ENCODE peak calls at places on chromosomes 6 and 20, in five cellular contexts. One of them, this sample, is unnamed.

GRCh38 chr6:1624848-1625341 is 15.2 kb downstream of the FOXC1 start:
- DNase-seq in cardiac fibroblast: peak
- DNase-seq in astrocyte of the spinal cord: no peak
- DNase-seq in HFF-Myc: no peak
- DNase-seq in left ventricle myocardium inferior: no peak
- DNase-seq in this sample: no peak

GRCh38 chr6:48985025-48985424 is 478.0 kb downstream of the MMUT start:
- DNase-seq in cardiac fibroblast: peak
- DNase-seq in left ventricle myocardium inferior: no peak
- DNase-seq in HFF-Myc: no peak
- DNase-seq in astrocyte of the spinal cord: peak
- DNase-seq in this sample: no peak

GRCh38 chr6:33768644-33769120 is 20.2 kb downstream of the LEMD2 start:
- DNase-seq in astrocyte of the spinal cord: peak
- DNase-seq in cardiac fibroblast: peak
- DNase-seq in HFF-Myc: peak
- DNase-seq in left ventricle myocardium inferior: peak
- DNase-seq in this sample: peak

GRCh38 chr6:170258395-170258794 is 32.5 kb downstream of the DLL1 start:
- DNase-seq in HFF-Myc: no peak
- DNase-seq in left ventricle myocardium inferior: no peak
- DNase-seq in astrocyte of the spinal cord: no peak
- DNase-seq in cardiac fibroblast: no peak
- DNase-seq in this sample: no peak

GRCh38 chr20:17494201-17494600 is 37.0 kb downstream of the BFSP1 start:
- DNase-seq in left ventricle myocardium inferior: no peak
- DNase-seq in HFF-Myc: no peak
- DNase-seq in cardiac fibroblast: no peak
- DNase-seq in astrocyte of the spinal cord: no peak
- DNase-seq in this sample: no peak

GRCh38 chr20:48416002-48416401 is 411.8 kb downstream of the PREX1 start:
- DNase-seq in HFF-Myc: no peak
- DNase-seq in left ventricle myocardium inferior: no peak
- DNase-seq in cardiac fibroblast: no peak
- DNase-seq in astrocyte of the spinal cord: no peak
- DNase-seq in this sample: peak

GRCh38 chr6:163314791-163315404 is 99.6 kb upstream of the QKI start:
- DNase-seq in astrocyte of the spinal cord: no peak
- DNase-seq in HFF-Myc: no peak
- DNase-seq in left ventricle myocardium inferior: no peak
- DNase-seq in cardiac fibroblast: no peak
- DNase-seq in this sample: no peak

GRCh38 chr6:106508836-106509235 is 120.5 kb downstream of the RTN4IP1 start:
- DNase-seq in cardiac fibroblast: peak
- DNase-seq in astrocyte of the spinal cord: no peak
- DNase-seq in left ventricle myocardium inferior: no peak
- DNase-seq in HFF-Myc: no peak
- DNase-seq in this sample: no peak

GRCh38 chr6:47529734-47530133 is 52.1 kb downstream of the CD2AP start:
- DNase-seq in left ventricle myocardium inferior: no peak
- DNase-seq in HFF-Myc: no peak
- DNase-seq in astrocyte of the spinal cord: no peak
- DNase-seq in cardiac fibroblast: no peak
- DNase-seq in this sample: no peak

GRCh38 chr20:60483371-60483770 is 525.1 kb downstream of the CDH26 start:
- DNase-seq in cardiac fibroblast: no peak
- DNase-seq in HFF-Myc: no peak
- DNase-seq in left ventricle myocardium inferior: no peak
- DNase-seq in astrocyte of the spinal cord: no peak
- DNase-seq in this sample: no peak

GRCh38 chr20:60481742-60482133 is 523.5 kb downstream of the CDH26 start:
- DNase-seq in left ventricle myocardium inferior: no peak
- DNase-seq in astrocyte of the spinal cord: no peak
- DNase-seq in cardiac fibroblast: no peak
- DNase-seq in HFF-Myc: no peak
- DNase-seq in this sample: no peak

GRCh38 chr20:60481051-60481741 is 523.0 kb downstream of the CDH26 start:
- DNase-seq in astrocyte of the spinal cord: no peak
- DNase-seq in left ventricle myocardium inferior: peak
- DNase-seq in HFF-Myc: no peak
- DNase-seq in cardiac fibroblast: no peak
- DNase-seq in this sample: no peak

GRCh38 chr20:60482201-60482600 is 524.0 kb downstream of the CDH26 start:
- DNase-seq in left ventricle myocardium inferior: no peak
- DNase-seq in HFF-Myc: no peak
- DNase-seq in astrocyte of the spinal cord: no peak
- DNase-seq in cardiac fibroblast: no peak
- DNase-seq in this sample: no peak

DNA sequence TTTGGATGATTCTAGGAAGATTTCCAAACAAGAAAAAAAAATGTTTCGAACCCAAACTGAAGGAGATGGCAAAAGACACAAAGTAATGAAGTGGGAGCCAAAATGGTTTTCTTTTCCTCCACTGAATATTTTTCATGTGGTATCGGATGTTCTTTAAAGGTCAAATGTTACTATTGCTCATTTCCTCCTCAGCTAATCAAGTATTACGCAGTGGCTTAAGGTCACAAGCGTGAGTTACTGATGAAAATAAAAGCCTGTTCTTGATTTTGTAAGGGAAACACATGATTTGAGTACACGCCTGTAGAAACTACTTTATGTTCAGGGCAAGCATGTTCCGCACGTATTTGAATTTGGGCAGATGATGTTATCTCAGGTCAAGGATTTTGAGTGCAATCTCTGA is 524.4 kb downstream of the CDH26 start:
- DNase-seq in astrocyte of the spinal cord: no peak
- DNase-seq in left ventricle myocardium inferior: no peak
- DNase-seq in cardiac fibroblast: no peak
- DNase-seq in HFF-Myc: no peak
- DNase-seq in this sample: no peak
- TF ChIP-seq CTCF in astrocyte of the spinal cord: no peak
- TF ChIP-seq CTCF in left ventricle myocardium inferior: no peak
- TF ChIP-seq CTCF in cardiac fibroblast: no peak
- TF ChIP-seq CTCF in HFF-Myc: no peak
- TF ChIP-seq CTCF in this sample: no peak

GRCh38 chr6:26031151-26031594 is 56.1 kb upstream of the HFE start:
- DNase-seq in cardiac fibroblast: peak
- DNase-seq in left ventricle myocardium inferior: no peak
- DNase-seq in astrocyte of the spinal cord: no peak
- DNase-seq in HFF-Myc: no peak
- DNase-seq in this sample: no peak

GRCh38 chr6:26032387-26033131 is 54.7 kb upstream of the HFE start:
- DNase-seq in cardiac fibroblast: peak
- DNase-seq in left ventricle myocardium inferior: no peak
- DNase-seq in HFF-Myc: no peak
- DNase-seq in astrocyte of the spinal cord: peak
- DNase-seq in this sample: peak

GRCh38 chr6:26033132-26033941 is 53.9 kb upstream of the HFE start:
- DNase-seq in HFF-Myc: peak
- DNase-seq in cardiac fibroblast: peak
- DNase-seq in left ventricle myocardium inferior: peak
- DNase-seq in astrocyte of the spinal cord: peak
- DNase-seq in this sample: peak

GRCh38 chr6:26030716-26031115 is 56.5 kb upstream of the HFE start:
- DNase-seq in cardiac fibroblast: no peak
- DNase-seq in astrocyte of the spinal cord: no peak
- DNase-seq in HFF-Myc: no peak
- DNase-seq in left ventricle myocardium inferior: no peak
- DNase-seq in this sample: peak

DNA sequence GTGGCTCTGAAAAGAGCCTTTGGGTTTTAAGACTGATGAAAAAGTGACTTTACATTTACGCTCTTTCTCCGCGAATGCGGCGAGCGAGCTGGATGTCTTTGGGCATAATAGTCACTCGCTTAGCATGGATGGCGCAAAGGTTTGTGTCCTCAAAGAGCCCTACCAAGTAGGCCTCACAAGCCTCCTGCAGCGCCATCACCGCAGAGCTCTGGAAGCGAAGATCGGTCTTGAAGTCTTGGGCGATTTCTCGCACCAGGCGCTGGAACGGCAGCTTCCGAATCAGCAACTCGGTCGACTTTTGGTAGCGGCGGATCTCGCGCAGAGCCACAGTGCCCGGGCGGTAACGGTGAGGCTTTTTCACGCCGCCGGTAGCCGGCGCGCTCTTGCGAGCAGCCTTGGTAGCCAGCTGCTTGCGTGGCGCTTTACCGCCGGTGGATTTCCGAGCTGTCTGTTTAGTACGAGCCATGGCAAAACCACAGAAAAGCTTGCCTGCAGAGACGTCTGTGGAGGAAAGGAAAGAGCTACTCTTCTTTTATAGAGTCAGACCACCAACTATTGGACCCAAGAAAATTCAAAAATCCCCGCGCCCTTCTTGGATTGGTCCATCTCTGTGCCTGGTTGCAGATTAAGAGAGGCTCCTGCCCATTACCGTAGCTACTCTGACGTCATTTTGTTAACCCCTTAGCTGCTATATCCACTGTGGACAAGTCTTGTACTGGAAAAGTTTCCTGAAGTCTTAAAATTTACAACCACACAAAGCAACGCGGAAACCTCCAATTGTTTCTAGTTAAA is 55.4 kb upstream of the HFE start:
- DNase-seq in astrocyte of the spinal cord: peak
- DNase-seq in cardiac fibroblast: peak
- DNase-seq in left ventricle myocardium inferior: peak
- DNase-seq in HFF-Myc: peak
- DNase-seq in this sample: peak
- TF ChIP-seq CTCF in astrocyte of the spinal cord: peak
- TF ChIP-seq CTCF in cardiac fibroblast: peak
- TF ChIP-seq CTCF in left ventricle myocardium inferior: no peak
- TF ChIP-seq CTCF in HFF-Myc: no peak
- TF ChIP-seq CTCF in this sample: peak

GRCh38 chr20:20712004-20712473 is 405 bp downstream of the RALGAPA2 start:
- DNase-seq in left ventricle myocardium inferior: no peak
- DNase-seq in astrocyte of the spinal cord: no peak
- DNase-seq in cardiac fibroblast: no peak
- DNase-seq in HFF-Myc: no peak
- DNase-seq in this sample: no peak

GRCh38 chr20:20711413-20711812 is 1.0 kb downstream of the RALGAPA2 start:
- DNase-seq in astrocyte of the spinal cord: no peak
- DNase-seq in left ventricle myocardium inferior: no peak
- DNase-seq in HFF-Myc: no peak
- DNase-seq in cardiac fibroblast: no peak
- DNase-seq in this sample: peak

GRCh38 chr20:20713244-20713765 is 861 bp upstream of the RALGAPA2 start:
- DNase-seq in astrocyte of the spinal cord: no peak
- DNase-seq in left ventricle myocardium inferior: no peak
- DNase-seq in HFF-Myc: no peak
- DNase-seq in cardiac fibroblast: peak
- DNase-seq in this sample: no peak

GRCh38 chr20:20710847-20711315 is 1.6 kb downstream of the RALGAPA2 start:
- DNase-seq in cardiac fibroblast: no peak
- DNase-seq in left ventricle myocardium inferior: no peak
- DNase-seq in astrocyte of the spinal cord: no peak
- DNase-seq in HFF-Myc: no peak
- DNase-seq in this sample: peak

GRCh38 chr20:20712474-20713243 is at the start of gene RALGAPA2:
- DNase-seq in astrocyte of the spinal cord: peak
- DNase-seq in left ventricle myocardium inferior: peak
- DNase-seq in cardiac fibroblast: peak
- DNase-seq in HFF-Myc: peak
- DNase-seq in this sample: peak
- TF ChIP-seq CTCF in astrocyte of the spinal cord: no peak
- TF ChIP-seq CTCF in left ventricle myocardium inferior: peak
- TF ChIP-seq CTCF in cardiac fibroblast: no peak
- TF ChIP-seq CTCF in HFF-Myc: no peak
- TF ChIP-seq CTCF in this sample: no peak

GRCh38 chr6:138520463-138520862 is 21.2 kb upstream of the NHSL1 start:
- DNase-seq in HFF-Myc: no peak
- DNase-seq in astrocyte of the spinal cord: peak
- DNase-seq in cardiac fibroblast: peak
- DNase-seq in left ventricle myocardium inferior: no peak
- DNase-seq in this sample: peak
- TF ChIP-seq CTCF in HFF-Myc: peak
- TF ChIP-seq CTCF in astrocyte of the spinal cord: peak
- TF ChIP-seq CTCF in cardiac fibroblast: peak
- TF ChIP-seq CTCF in left ventricle myocardium inferior: peak
- TF ChIP-seq CTCF in this sample: no peak

This sample was measured in GM12865.